ENCODE peak calls at places on chromosomes 11 and 22, in five cellular contexts. X is cardiac muscle cell, N is tibial nerve, V is left ventricle myocardium inferior, A is PC-9. H is an unnamed sample.

GRCh38 chr11:69640260-69640994 is 529 bp upstream of the CCND1 start:
- DNase-seq in V (peak; percentile 44), N (no peak), X (peak; percentile 33), A (peak; percentile 45), H (no peak)

GRCh38 chr22:23580586-23581251 is 629 bp upstream of the IGLL1 start:
- DNase-seq in V (no peak), A (no peak), N (no peak), X (no peak), H (no peak)

GRCh38 chr22:49036513-49036912 is 791.2 kb downstream of the BRD1 start:
- DNase-seq in X (no peak), V (no peak), N (no peak), A (no peak), H (no peak)

GRCh38 chr22:50599816-50600454 is 658 bp upstream of the MAPK8IP2 start:
- DNase-seq in A (no peak), X (peak; percentile 46), V (peak; percentile 56), N (peak; percentile 33), H (peak; percentile 51)

GRCh38 chr11:116553482-116553881 is 219.3 kb downstream of the BUD13 start:
- DNase-seq in V (no peak), N (no peak), X (no peak), A (no peak), H (no peak)

GRCh38 chr11:47254381-47254780 is 3.4 kb upstream of the NR1H3 start:
- DNase-seq in V (no peak), N (peak; percentile 50), X (peak; percentile 31), A (no peak), H (peak; percentile 23)

GRCh38 chr11:134841972-134842371 is 429.9 kb upstream of the B3GAT1 start:
- DNase-seq in N (no peak), A (no peak), X (no peak), V (no peak), H (no peak)

GRCh38 chr11:64531906-64532312 is 59.1 kb upstream of the SLC22A12 start:
- DNase-seq in X (no peak), A (no peak), N (no peak), V (no peak), H (no peak)

GRCh38 chr11:109527496-109527895 is 105.5 kb downstream of the C11orf87 start:
- DNase-seq in X (no peak), V (no peak), N (no peak), A (no peak), H (no peak)

GRCh38 chr11:77140231-77140959 is 12.3 kb downstream of the MYO7A start:
- DNase-seq in A (no peak), V (peak; percentile 65), X (peak; percentile 92), N (no peak), H (peak; percentile 85)

GRCh38 chr11:14544611-14545010 is 24.4 kb upstream of the PSMA1 start:
- DNase-seq in A (no peak), V (no peak), X (peak; percentile 86), N (no peak), H (no peak)

GRCh38 chr11:66745356-66746235 is 16.6 kb upstream of the SPTBN2 start:
- DNase-seq in X (no peak), N (no peak), V (no peak), A (peak; percentile 53), H (no peak)

GRCh38 chr11:126746443-126746842 is 254.1 kb downstream of the KIRREL3 start:
- DNase-seq in A (no peak), V (no peak), N (no peak), X (no peak), H (no peak)

GRCh38 chr22:43739851-43740250 is 72.3 kb downstream of the EFCAB6 start:
- DNase-seq in X (no peak), N (no peak), A (no peak), V (no peak), H (no peak)

GRCh38 chr11:61912991-61913698 is 4.2 kb downstream of the RAB3IL1 start:
- DNase-seq in A (no peak), N (no peak), V (peak; percentile 11), X (no peak), H (no peak)

GRCh38 chr11:2217211-2218081 is 45.8 kb upstream of the TH start:
- DNase-seq in N (no peak), V (no peak), X (no peak), A (no peak), H (no peak)

GRCh38 chr11:121231576-121232278 is 60.8 kb upstream of the SC5D start:
- DNase-seq in A (no peak), X (no peak), N (no peak), V (peak; percentile 23), H (no peak)

GRCh38 chr11:79062814-79063762 is 377.7 kb downstream of the TENM4 start:
- DNase-seq in A (no peak), N (no peak), X (peak; percentile 61), V (no peak), H (no peak)

GRCh38 chr22:20128902-20129746 is 2.5 kb upstream of the ZDHHC8 start:
- DNase-seq in A (no peak), V (no peak), X (peak; percentile 46), N (no peak), H (no peak)

GRCh38 chr11:85965202-85965601 is 103.7 kb downstream of the PICALM start:
- DNase-seq in X (no peak), V (no peak), A (no peak), N (no peak), H (no peak)

GRCh38 chr11:69057236-69057635 is 8.5 kb downstream of the TPCN2 start:
- DNase-seq in A (no peak), N (no peak), X (no peak), V (no peak), H (no peak)

GRCh38 chr11:130533113-130533803 is 84.8 kb downstream of the ADAMTS15 start:
- DNase-seq in A (no peak), N (no peak), V (no peak), X (no peak), H (no peak)
- H3K27ac ChIP-seq in A (no peak overlapping the region), N (no peak overlapping the region), V (no peak overlapping the region), X (no peak overlapping the region), H (no peak overlapping the region)

GRCh38 chr11:620201-620600 is 4.5 kb upstream of the IRF7 start:
- DNase-seq in X (no peak), N (no peak), A (no peak), V (no peak), H (no peak)
- H3K4me1 ChIP-seq in X (peaks cover 4% of the 10 kb centered on the region), N (no peaks in the 10 kb centered on the region), A (no peaks in the 10 kb centered on the region), V (peaks cover 19% of the 10 kb centered on the region), H (peaks cover 5% of the 10 kb centered on the region)

GRCh38 chr22:45334068-45334467 is 24.3 kb downstream of the FAM118A start:
- DNase-seq in X (no peak), V (no peak), A (no peak), N (no peak), H (no peak)

GRCh38 chr22:45334528-45334927 is 24.8 kb downstream of the FAM118A start:
- DNase-seq in X (no peak), N (no peak), A (no peak), V (no peak), H (peak; percentile 32)

GRCh38 chr22:45335854-45336492 is 26.2 kb downstream of the FAM118A start:
- DNase-seq in N (no peak), V (no peak), A (no peak), X (no peak), H (no peak)

GRCh38 chr22:45336971-45337431 is 27.3 kb downstream of the FAM118A start:
- DNase-seq in X (peak; percentile 67), A (no peak), N (peak; percentile 62), V (peak; percentile 84), H (peak; percentile 79)

DNA sequence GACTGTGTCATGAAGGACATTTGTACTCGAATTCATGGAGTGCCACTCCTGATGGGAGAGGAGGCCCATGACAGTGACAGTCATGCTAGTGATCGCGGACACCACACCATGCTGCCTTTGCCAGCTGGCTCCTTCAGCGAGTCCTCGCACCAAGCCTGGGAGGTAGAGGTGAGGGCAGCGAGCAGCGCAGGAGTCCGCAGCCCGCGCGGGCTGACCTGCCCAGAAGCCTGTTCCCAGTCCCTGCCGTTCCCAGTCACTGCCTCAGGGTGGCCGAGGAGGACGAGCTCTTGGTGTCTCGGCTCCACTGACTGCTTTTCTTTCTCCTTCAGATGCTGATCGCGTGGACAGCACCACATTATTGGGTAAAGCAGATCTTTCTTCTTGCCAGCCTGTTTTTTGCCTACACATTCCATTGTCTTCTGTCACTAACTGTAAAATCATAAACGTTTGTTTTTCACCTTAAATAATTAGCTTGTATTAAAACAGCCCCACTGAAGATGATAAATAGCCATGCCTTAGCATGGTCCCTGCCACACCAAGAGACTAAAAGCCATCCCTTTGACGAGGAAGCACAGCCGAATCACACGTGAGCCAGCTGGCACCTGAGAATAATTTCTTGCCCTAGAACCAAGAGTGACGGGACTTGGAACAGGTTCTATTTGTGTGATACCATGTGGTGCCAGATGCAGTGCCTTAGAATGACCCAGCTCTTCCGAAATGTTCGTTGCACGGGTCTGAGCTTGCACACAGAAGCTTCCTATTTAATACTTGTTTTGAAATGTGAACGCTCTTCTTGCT is 25.5 kb downstream of the FAM118A start:
- DNase-seq in X (no peak), A (no peak), N (no peak), V (peak; percentile 85), H (peak; percentile 75)
- H3K27ac ChIP-seq in X (no peak overlapping the region), A (no peak overlapping the region), N (no peak overlapping the region), V (peak overlapping the region; percentile 92), H (peak overlapping the region; percentile 89)

GRCh38 chr22:26646158-26646557 is 11.2 kb upstream of the MIAT start:
- DNase-seq in N (no peak), A (no peak), V (no peak), X (peak; percentile 12), H (no peak)

GRCh38 chr22:26643368-26644100 is 13.9 kb upstream of the MIAT start:
- DNase-seq in X (no peak), A (no peak), N (no peak), V (no peak), H (no peak)

GRCh38 chr22:26648011-26648497 is 9.3 kb upstream of the MIAT start:
- DNase-seq in X (no peak), V (no peak), N (no peak), A (no peak), H (no peak)

DNA sequence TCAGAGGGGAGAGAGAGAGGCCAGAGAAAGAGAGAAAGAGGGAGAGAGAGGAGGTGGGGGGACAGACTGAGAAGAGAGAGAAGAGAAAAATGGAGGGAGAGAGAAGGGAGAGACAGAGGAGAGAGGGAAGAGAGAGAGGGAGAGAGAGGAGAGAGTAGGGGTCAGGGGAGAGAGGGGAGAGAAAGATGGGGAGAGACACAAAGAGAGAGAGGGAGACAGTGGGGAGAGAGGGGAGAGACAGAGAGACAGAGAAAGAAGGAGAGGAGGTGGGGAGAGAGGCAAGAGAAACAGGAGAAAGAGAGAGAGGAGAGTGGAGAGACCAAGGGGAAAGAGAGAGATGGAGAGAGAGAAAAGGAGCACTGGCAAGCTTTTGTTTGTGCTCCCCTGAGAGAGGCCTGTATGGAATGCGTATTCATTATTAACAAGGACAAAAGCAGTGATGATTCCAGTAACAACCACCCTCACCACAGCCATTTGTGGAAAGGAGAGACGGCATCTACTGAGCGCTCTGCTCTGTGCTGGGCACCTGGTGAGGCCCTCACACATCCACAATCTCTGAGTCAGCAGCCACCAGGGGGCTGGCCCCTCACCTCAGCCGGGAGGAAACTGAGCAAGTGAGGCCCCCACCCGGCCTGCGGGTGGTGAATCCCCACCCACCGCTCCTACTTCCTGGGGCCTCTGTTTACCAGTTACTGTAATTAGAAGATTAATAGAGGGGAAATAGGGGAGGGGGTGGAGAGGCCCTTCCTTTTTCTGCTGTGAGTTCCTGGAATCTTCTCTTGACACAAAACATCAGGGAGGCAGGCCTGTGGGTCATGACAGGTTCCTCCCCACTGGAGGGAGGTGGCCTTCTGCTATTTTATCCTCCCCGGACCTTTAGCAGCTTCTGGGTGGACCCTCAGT is 14.7 kb upstream of the MIAT start:
- DNase-seq in X (peak; percentile 21), V (peak; percentile 32), A (no peak), N (no peak), H (no peak)
- H3K4me1 ChIP-seq in X (peaks cover 6% of the 10 kb centered on the region), V (peaks cover 25% of the 10 kb centered on the region), A (no peaks in the 10 kb centered on the region), N (no peaks in the 10 kb centered on the region), H (peaks cover 4% of the 10 kb centered on the region)

H was measured in psoas muscle.